ENCODE peak calls at places on chromosomes 1 and 21, in four cellular contexts. J is GM13977, Y is heart left ventricle, I is B cell. M is an unnamed sample.
A peak's percentile ranks its signal among the peaks of the same experiment; 100 is the strongest.

GRCh38 chr1:209512821-209513220 is 70.7 kb upstream of the CAMK1G start:
- DNase-seq in Y (no peak), J (no peak), I (no peak), M (no peak)

GRCh38 chr21:24545807-24546361 is 1061.4 kb downstream of the MRPL39 start:
- DNase-seq in J (no peak), Y (peak; percentile 27), I (no peak), M (no peak)

GRCh38 chr1:39297534-39297933 is 93.0 kb downstream of the MACF1 start:
- DNase-seq in I (no peak), Y (no peak), J (no peak), M (no peak)

GRCh38 chr21:34980423-34981115 is 68.5 kb downstream of the RUNX1 start:
- DNase-seq in I (no peak), J (no peak), Y (no peak), M (no peak)

GRCh38 chr1:1628656-1629429 is 3.1 kb upstream of the MMP23B start:
- DNase-seq in Y (peak; percentile 34), J (no peak), I (no peak), M (peak; percentile 54)

GRCh38 chr1:180527270-180527669 is 24.9 kb upstream of the ACBD6 start:
- DNase-seq in Y (no peak), J (no peak), I (no peak), M (no peak)

GRCh38 chr1:166698771-166699170 is 140.5 kb upstream of the POGK start:
- DNase-seq in Y (no peak), I (no peak), J (no peak), M (no peak)

GRCh38 chr21:37009740-37010341 is 3.3 kb downstream of the RIPPLY3 start:
- DNase-seq in I (peak; percentile 79), J (peak; percentile 87), Y (peak; percentile 80), M (peak; percentile 91)

GRCh38 chr1:52691856-52692255 is 6.3 kb downstream of the COA7 start:
- DNase-seq in J (no peak), I (no peak), Y (no peak), M (no peak)

GRCh38 chr1:43552813-43553212 is 22.1 kb downstream of the PTPRF start:
- DNase-seq in Y (peak; percentile 72), I (no peak), J (no peak), M (no peak)
- TF ChIP-seq CTCF in Y (no peak), I (no peak), J (no peak), M (no peak)

GRCh38 chr1:31154632-31155215 is 85.0 kb downstream of the NKAIN1 start:
- DNase-seq in I (peak; percentile 90), Y (peak; percentile 77), J (peak; percentile 94), M (peak; percentile 95)

GRCh38 chr1:31153423-31153822 is 86.3 kb downstream of the NKAIN1 start:
- DNase-seq in I (no peak), J (no peak), Y (no peak), M (no peak)

GRCh38 chr1:31154000-31154631 is 85.6 kb downstream of the NKAIN1 start:
- DNase-seq in I (no peak), J (no peak), Y (no peak), M (no peak)

GRCh38 chr1:31152181-31152768 is 86.8 kb upstream of the PUM1 start:
- DNase-seq in J (no peak), I (no peak), Y (no peak), M (no peak)

GRCh38 chr1:31155216-31155806 is 84.4 kb downstream of the NKAIN1 start:
- DNase-seq in Y (peak; percentile 66), I (peak; percentile 80), J (peak; percentile 83), M (peak; percentile 83)
- TF ChIP-seq CTCF in Y (peak; percentile 55), I (peak; percentile 55), J (peak; percentile 23), M (peak; percentile 23)

GRCh38 chr1:191634801-191635520 is 523.3 kb upstream of the RGS18 start:
- DNase-seq in Y (no peak), J (no peak), I (no peak), M (no peak)

GRCh38 chr1:191624044-191624443 is 534.2 kb upstream of the RGS18 start:
- DNase-seq in I (no peak), Y (no peak), J (no peak), M (no peak)

DNA sequence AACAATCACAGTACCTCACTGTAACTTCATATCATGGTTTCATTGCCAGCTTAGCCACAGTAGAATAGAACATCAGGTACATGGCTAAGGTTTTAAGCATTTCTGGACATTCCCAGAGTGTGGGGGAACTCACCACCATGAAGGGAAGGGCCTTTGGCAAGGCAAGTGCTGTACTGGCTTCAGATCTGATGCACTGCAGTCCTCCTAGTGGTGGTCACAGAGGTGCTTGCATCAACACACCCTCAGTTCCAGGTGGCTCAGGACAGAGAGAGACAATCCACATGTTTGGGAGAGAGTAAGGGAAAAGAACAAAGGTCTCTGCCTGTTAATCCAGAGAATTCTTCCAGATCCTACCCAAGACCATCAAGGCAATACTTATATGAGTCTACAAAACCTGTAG is 528.4 kb upstream of the RGS18 start:
- DNase-seq in J (no peak), I (no peak), Y (no peak), M (no peak)
- TF ChIP-seq CTCF in J (no peak), I (no peak), Y (no peak), M (no peak)

DNA sequence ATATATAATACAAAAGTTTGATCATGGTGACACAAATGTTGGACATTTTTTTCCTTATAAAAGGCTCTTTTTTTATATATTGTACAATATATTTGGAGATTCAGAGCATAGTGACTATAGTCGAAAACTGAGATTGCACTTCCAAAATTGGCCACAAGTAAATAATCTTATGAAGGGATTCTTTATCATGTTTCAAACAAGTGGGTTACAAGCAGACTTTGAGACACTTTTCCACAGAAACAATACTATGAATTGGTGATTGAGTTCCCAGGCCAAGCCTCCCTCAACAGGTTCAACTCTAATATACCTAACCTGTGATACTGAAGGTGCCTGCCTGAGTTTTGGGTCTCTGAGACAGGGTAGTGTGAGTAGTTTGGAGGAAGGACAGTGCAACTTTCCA is 13.8 kb downstream of the LEPR start:
- DNase-seq in J (no peak), I (no peak), Y (no peak), M (no peak)
- TF ChIP-seq CTCF in J (no peak), I (no peak), Y (no peak), M (no peak)

GRCh38 chr1:71509051-71509595 is 428.3 kb upstream of the ZRANB2 start:
- DNase-seq in I (no peak), J (no peak), Y (no peak), M (no peak)
- TF ChIP-seq CTCF in I (no peak), J (no peak), Y (no peak), M (no peak)

DNA sequence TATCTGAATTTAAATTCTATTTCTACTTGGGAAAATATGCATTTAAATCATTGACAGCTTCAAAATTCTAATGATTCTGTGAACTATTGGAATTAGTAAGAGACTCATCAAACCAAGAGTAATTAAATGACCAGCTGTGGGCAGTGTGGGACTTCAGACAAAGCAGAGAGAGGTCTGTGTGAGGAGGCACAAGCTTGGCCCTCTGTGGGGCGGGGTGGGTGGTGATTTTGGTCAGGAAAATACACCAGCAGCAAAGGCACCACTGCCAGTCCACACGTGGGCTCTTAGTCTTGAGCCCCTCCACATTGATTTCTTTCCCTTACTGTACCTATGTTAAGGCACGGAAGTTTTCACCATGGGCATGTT is 39.2 kb upstream of the RAB4A start:
- DNase-seq in J (no peak), Y (no peak), I (no peak), M (no peak)
- TF ChIP-seq CTCF in J (peak; percentile 22), Y (no peak), I (no peak), M (no peak)

GRCh38 chr1:155591770-155592169 is 18.2 kb upstream of the MSTO1 start:
- DNase-seq in I (peak; percentile 51), Y (no peak), J (peak; percentile 58), M (peak; percentile 67)
- TF ChIP-seq CTCF in I (peak; percentile 75), Y (peak; percentile 65), J (peak; percentile 58), M (peak; percentile 48)

M was measured in GM13976.